ENCODE peak calls at places on chromosome 21, in nine cellular contexts. U, P, Y, H, A, V, B, S and J are unnamed samples.

GRCh38 chr21:41024341-41025056 is 143.5 kb upstream of the BACE2 start:
- DNase-seq in U (no peak), P (no peak), Y (no peak), H (no peak), A (no peak), V (no peak), B (no peak), S (no peak), J (no peak)

GRCh38 chr21:43339668-43340067 is 87.3 kb downstream of the SIK1 start:
- DNase-seq in U (peak), P (no peak), Y (no peak), H (no peak), A (no peak), V (no peak), B (peak), S (peak), J (no peak)

GRCh38 chr21:42779431-42779861 is 99.9 kb downstream of the WDR4 start:
- DNase-seq in U (no peak), P (no peak), Y (no peak), H (no peak), A (no peak), V (no peak), B (no peak), S (no peak), J (no peak)

GRCh38 chr21:41283211-41283818 is 33.3 kb upstream of the FAM3B start:
- DNase-seq in U (no peak), P (no peak), Y (peak), H (no peak), A (peak), V (peak), B (peak), S (peak), J (peak)

GRCh38 chr21:42666023-42666747 is 12.8 kb downstream of the PDE9A start:
- DNase-seq in U (no peak), P (no peak), Y (peak), H (no peak), A (no peak), V (no peak), B (no peak), S (peak), J (no peak)

GRCh38 chr21:42845296-42845965 is 33.9 kb downstream of the WDR4 start:
- DNase-seq in U (peak), P (no peak), Y (no peak), H (peak), A (no peak), V (peak), B (no peak), S (no peak), J (no peak)

GRCh38 chr21:7957713-7958064 is 2563.7 kb upstream of the TPTE start:
- DNase-seq in U (no peak), P (no peak), Y (no peak), H (no peak), A (no peak), V (no peak), B (no peak), S (no peak), J (no peak)

GRCh38 chr21:31343680-31344480 is at the start of gene TIAM1:
- DNase-seq in U (peak), P (no peak), Y (peak), H (peak), A (peak), V (peak), B (peak), S (peak), J (no peak)

GRCh38 chr21:37751268-37751975 is 164.8 kb downstream of the KCNJ6 start:
- DNase-seq in U (no peak), P (no peak), Y (no peak), H (no peak), A (no peak), V (peak), B (no peak), S (no peak), J (no peak)

GRCh38 chr21:42245348-42246185 is 26.6 kb downstream of the ABCG1 start:
- DNase-seq in U (no peak), P (no peak), Y (no peak), H (no peak), A (no peak), V (no peak), B (no peak), S (no peak), J (no peak)

GRCh38 chr21:25170681-25171080 is 436.6 kb downstream of the MRPL39 start:
- DNase-seq in U (no peak), P (no peak), Y (no peak), H (no peak), A (no peak), V (peak), B (no peak), S (no peak), J (no peak)

GRCh38 chr21:26490771-26491170 is 82.3 kb downstream of the CYYR1 start:
- DNase-seq in U (no peak), P (no peak), Y (no peak), H (no peak), A (no peak), V (peak), B (no peak), S (no peak), J (no peak)

GRCh38 chr21:35149698-35150097 is 100.6 kb upstream of the RUNX1 start:
- DNase-seq in U (no peak), P (no peak), Y (peak), H (no peak), A (no peak), V (peak), B (no peak), S (no peak), J (no peak)

GRCh38 chr21:35147439-35147838 is 98.3 kb upstream of the RUNX1 start:
- DNase-seq in U (no peak), P (no peak), Y (no peak), H (no peak), A (no peak), V (peak), B (no peak), S (no peak), J (no peak)

GRCh38 chr21:35154788-35155187 is 105.7 kb upstream of the RUNX1 start:
- DNase-seq in U (no peak), P (no peak), Y (no peak), H (no peak), A (no peak), V (no peak), B (no peak), S (no peak), J (no peak)

GRCh38 chr21:35153671-35154070 is 104.6 kb upstream of the RUNX1 start:
- DNase-seq in U (no peak), P (no peak), Y (no peak), H (no peak), A (no peak), V (peak), B (no peak), S (no peak), J (no peak)

GRCh38 chr21:35150562-35151226 is 101.6 kb upstream of the RUNX1 start:
- DNase-seq in U (no peak), P (no peak), Y (peak), H (no peak), A (no peak), V (peak), B (no peak), S (no peak), J (no peak)
- H3K27ac ChIP-seq in U (no peak), P (peak), Y (no peak), H (no peak), A (no peak), V (peak), B (no peak), S (no peak), J (no peak)

GRCh38 chr21:36419996-36420395 is 34.8 kb downstream of the CHAF1B start:
- DNase-seq in U (peak), P (peak), Y (peak), H (peak), A (peak), V (peak), B (peak), S (peak), J (peak)
- TF ChIP-seq CTCF in U (peak), P (peak), Y (peak), H (peak), A (peak), V (peak), B (peak), S (peak), J (peak)

DNA sequence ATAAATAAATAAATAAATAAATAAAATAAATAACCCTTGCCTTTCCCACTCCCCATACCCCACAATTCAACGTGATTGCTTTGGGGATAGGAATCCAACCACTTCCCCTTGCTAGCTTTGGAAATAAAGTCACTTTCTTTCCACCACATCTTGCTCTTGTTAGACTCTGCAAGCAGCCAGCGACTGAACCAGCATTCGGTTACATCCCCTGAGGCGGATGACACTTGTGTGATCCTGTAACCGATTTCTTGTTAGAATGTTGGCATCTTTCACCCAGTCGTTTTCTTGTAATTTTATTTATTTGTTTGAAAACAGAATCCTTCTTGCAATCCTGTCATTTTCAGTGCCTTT is 1.6 kb upstream of the IFNGR2 start:
- DNase-seq in U (no peak), P (peak), Y (no peak), H (no peak), A (no peak), V (no peak), B (no peak), S (no peak), J (no peak)
- H3K27ac ChIP-seq in U (peak), P (peak), Y (peak), H (no peak), A (peak), V (no peak), B (no peak), S (no peak), J (no peak)

GRCh38 chr21:14748662-14749061 is 202.5 kb upstream of the SAMSN1 start:
- DNase-seq in U (no peak), P (no peak), Y (no peak), H (no peak), A (no peak), V (no peak), B (no peak), S (no peak), J (no peak)
- TF ChIP-seq CTCF in U (no peak), P (no peak), Y (no peak), H (no peak), A (no peak), V (no peak), B (no peak), S (no peak), J (no peak)

DNA sequence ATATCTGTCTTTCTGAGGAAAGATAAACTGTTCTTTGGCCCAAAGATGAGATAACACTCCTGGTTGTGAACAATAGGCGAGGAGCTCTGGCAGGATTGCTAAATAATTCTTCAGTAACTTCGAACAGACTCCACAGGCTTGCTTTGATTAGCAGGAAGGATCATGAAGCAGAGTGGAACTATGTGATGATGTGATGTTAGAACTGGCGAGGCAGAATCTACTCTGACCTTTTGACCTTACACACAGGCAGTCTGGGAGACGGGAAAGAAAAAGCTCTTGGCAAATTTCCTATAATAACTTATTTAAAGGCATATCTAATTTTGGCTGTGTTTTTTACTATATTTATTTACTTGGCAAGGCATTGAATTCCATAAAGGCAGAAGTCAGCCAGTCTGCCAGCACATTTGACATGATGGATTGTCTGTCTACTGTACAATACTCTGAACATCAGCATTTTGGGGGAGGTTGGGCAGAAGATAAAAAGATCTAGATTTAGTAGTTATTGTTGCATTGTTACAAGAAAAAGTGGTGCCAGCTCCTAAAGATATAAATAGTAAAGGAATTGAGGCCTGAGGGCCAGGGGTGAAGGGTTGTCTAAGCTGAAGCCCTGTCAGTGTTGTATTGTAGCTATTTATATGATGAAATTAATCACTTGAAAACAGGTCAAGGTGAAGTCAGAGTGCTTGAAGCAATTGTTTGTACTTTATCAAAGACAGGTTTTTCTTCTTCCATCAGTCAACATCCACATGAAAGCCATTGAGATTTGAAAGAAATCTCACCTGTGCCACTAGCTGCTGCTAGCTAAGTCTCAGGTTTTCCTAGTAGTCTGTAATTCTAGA is 708.8 kb downstream of the LTN1 start:
- DNase-seq in U (no peak), P (no peak), Y (no peak), H (no peak), A (no peak), V (peak), B (no peak), S (no peak), J (peak)
- H3K27ac ChIP-seq in U (peak), P (no peak), Y (no peak), H (no peak), A (no peak), V (peak), B (peak), S (no peak), J (no peak)